ENCODE peak calls at places on chromosomes 1 and 21, in five cellular contexts. V is WTC11, Y is colonic mucosa, B is upper lobe of right lung, F is osteocyte. X is an unnamed sample.

GRCh38 chr1:243609698-243610097 is 240.3 kb downstream of the AKT3 start:
- DNase-seq in V (no peak), F (no peak), Y (no peak), B (no peak), X (no peak)

GRCh38 chr1:21914880-21915640 is 22.1 kb downstream of the HSPG2 start:
- DNase-seq in V (no peak), B (no peak), Y (no peak), F (no peak), X (no peak)

GRCh38 chr1:10980094-10980577 is 32.3 kb upstream of the TARDBP start:
- DNase-seq in Y (peak), V (peak), B (peak), F (peak), X (peak)

GRCh38 chr1:77313491-77313890 is 31.7 kb downstream of the AK5 start:
- DNase-seq in Y (no peak), V (peak), B (no peak), F (no peak), X (peak)

GRCh38 chr1:30374400-30375070 is 348.9 kb downstream of the MATN1 start:
- DNase-seq in Y (no peak), F (peak), B (peak), V (no peak), X (no peak)

GRCh38 chr21:45428534-45428933 is 23.6 kb downstream of the COL18A1 start:
- DNase-seq in Y (no peak), V (no peak), B (no peak), F (no peak), X (no peak)

GRCh38 chr1:60589916-60590315 is 492.4 kb upstream of the NFIA start:
- DNase-seq in V (no peak), F (no peak), B (no peak), Y (no peak), X (no peak)

GRCh38 chr21:45378258-45378966 is 26.6 kb upstream of the COL18A1 start:
- DNase-seq in V (peak), B (peak), Y (no peak), F (no peak), X (no peak)

GRCh38 chr1:6246497-6247295 is 2.7 kb downstream of the HES3 start:
- DNase-seq in B (peak), V (peak), F (peak), Y (peak), X (peak)

GRCh38 chr1:202255343-202255742 is 61.7 kb downstream of the LGR6 start:
- DNase-seq in Y (no peak), V (no peak), F (no peak), B (peak), X (no peak)

GRCh38 chr1:50851034-50851433 is 109.0 kb downstream of the FAF1 start:
- DNase-seq in Y (no peak), V (no peak), B (no peak), F (no peak), X (no peak)

GRCh38 chr1:208803371-208803811 is 559.2 kb upstream of the PLXNA2 start:
- DNase-seq in F (no peak), Y (no peak), V (no peak), B (no peak), X (no peak)

GRCh38 chr1:115463347-115463746 is 125.3 kb upstream of the NGF start:
- DNase-seq in V (no peak), Y (no peak), F (peak), B (no peak), X (no peak)

GRCh38 chr1:156767879-156768608 is 709 bp downstream of the PRCC start:
- DNase-seq in V (peak), B (peak), F (no peak), Y (peak), X (no peak)

GRCh38 chr1:40901886-40902633 is 39.9 kb upstream of the CITED4 start:
- DNase-seq in Y (no peak), V (no peak), B (peak), F (peak), X (no peak)

GRCh38 chr21:29148535-29148934 is 18.1 kb downstream of the MAP3K7CL start:
- DNase-seq in F (no peak), V (no peak), B (no peak), Y (no peak), X (no peak)

DNA sequence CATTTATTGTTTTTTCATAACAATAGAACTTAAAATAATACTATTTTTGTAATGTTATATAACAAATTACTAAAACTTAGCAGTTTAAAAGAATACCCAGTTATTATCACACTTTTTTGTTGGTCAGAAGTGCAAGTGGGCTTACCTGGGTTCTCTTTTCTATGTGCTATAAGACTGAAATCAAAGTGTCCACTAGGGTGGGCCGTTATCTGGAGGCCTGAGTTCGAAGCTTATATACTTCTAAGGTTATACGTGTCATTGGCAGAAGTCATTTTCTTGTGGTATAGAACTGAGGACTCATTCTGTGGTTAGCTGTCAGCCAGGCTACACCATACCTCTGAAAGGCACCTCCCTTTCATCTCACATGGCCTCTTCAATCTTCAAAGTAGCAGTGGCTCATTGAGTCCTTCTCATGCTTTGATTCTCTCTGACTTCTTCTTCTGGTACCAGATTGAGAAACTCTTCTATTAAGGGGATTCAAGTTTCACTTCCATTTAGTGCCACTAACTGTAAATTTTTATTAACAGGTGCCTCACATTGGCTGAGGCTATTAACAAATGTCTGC is 414.3 kb downstream of the AMY1C start:
- DNase-seq in V (no peak), F (no peak), B (no peak), Y (no peak), X (no peak)
- TF ChIP-seq CTCF in V (no peak), F (no peak), B (no peak), Y (no peak), X (no peak)

DNA sequence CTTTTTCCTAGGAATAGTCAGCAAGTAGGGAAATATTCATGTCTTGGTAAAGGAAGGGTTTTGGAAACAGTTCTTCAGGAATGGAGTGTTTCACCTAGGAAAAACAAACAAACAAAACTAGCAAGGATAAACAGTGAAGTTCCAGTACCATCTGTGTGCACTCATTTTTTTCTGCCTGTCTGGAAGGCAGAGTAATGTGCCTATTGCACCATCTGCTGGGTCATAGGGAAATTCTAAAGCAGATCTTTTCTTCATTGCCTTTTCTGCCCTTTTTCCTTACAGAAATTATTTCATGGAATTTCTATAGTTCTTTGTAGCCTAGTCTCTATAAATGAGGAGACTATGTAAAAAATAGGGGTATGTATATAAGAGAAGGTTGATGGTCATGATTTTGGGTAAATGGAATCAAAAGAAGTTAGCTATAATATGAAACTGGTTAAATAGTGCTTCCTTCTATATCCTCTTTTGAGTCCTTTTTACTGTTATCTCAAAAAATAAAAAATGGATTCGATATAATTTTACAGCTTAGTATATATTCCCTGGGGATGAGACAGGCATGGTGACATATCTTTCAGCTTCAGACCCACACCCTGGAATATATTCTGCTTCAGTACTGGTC is 3.4 kb upstream of the HRNR start:
- DNase-seq in F (no peak), B (no peak), Y (no peak), V (no peak), X (no peak)
- TF ChIP-seq CTCF in F (no peak), B (no peak), Y (no peak), V (no peak), X (no peak)

DNA sequence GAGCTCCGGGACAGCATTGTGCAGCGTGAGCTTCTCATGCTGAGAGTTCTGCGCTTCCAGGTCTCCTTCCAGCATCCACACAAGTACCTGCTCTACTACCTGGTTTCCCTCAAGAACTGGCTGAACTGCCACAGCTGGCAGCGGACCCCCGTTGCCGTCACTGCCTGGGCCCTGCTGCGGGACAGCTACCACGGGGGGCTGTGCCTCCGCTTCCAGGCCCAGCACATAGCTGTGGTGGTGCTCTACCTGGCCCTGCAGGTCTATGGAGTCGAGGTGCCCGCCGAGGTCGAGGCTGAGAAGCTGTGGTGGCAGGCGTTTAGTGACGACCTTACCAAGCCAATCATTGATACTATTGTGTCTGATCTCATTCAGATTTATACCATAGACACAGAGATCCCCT is 186.4 kb downstream of the NR5A2 start:
- DNase-seq in V (no peak), B (no peak), Y (no peak), F (no peak), X (no peak)
- TF ChIP-seq CTCF in V (no peak), B (no peak), Y (no peak), F (no peak), X (no peak)

GRCh38 chr1:29361686-29362085 is 125.4 kb downstream of the PTPRU start:
- DNase-seq in Y (no peak), V (no peak), F (no peak), B (no peak), X (no peak)
- TF ChIP-seq CTCF in Y (no peak), V (no peak), F (no peak), B (no peak), X (no peak)

GRCh38 chr1:45490623-45491463 is at the start of gene TESK2:
- DNase-seq in Y (peak), F (peak), B (peak), V (peak), X (peak)
- TF ChIP-seq CTCF in Y (peak), F (no peak), B (peak), V (no peak), X (no peak)

GRCh38 chr1:205214756-205215155 is 3.3 kb upstream of the DSTYK start:
- DNase-seq in V (no peak), B (no peak), F (no peak), Y (no peak), X (no peak)

GRCh38 chr1:205211839-205212241 is 338 bp upstream of the DSTYK start:
- DNase-seq in B (no peak), F (no peak), V (no peak), Y (no peak), X (no peak)

GRCh38 chr1:205216588-205216987 is 5.1 kb upstream of the DSTYK start:
- DNase-seq in Y (no peak), F (no peak), V (no peak), B (no peak), X (no peak)

GRCh38 chr1:205220421-205220820 is 7.3 kb upstream of the TMCC2 start:
- DNase-seq in F (no peak), Y (no peak), V (no peak), B (no peak), X (no peak)

DNA sequence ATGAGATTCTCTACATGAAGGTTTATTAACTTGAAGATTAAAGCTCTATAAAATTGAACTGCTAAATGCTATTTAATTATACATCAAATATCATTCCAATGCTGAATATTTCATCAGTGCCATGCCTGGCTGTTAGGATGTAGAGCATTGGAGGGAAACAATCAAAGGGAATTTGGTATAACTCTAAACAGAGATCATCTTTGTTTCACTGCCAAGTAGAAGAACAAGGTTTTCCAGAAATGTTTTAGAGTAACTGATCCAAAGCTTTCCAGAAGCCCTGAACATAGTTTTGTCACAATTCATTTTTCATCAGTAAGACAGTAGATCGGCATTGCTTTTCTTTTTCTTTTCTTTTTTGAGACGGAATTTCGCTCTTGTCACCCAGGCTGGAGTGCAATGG is 5.9 kb upstream of the DSTYK start:
- DNase-seq in V (no peak), Y (no peak), F (no peak), B (no peak), X (no peak)
- TF ChIP-seq CTCF in V (no peak), Y (no peak), F (no peak), B (no peak), X (no peak)

X was measured in nephron progenitor cell.